ENCODE peak calls at places on chromosomes 5 and 9, in seven cellular contexts. T is HCT116, G is Peyer's patch, C is suprapubic skin, H is uterus, W is heart left ventricle, V is body of pancreas. Y is an unnamed sample. For H3K9me3, the result is how much of the 10 kb centered on the place peaks cover.

GRCh38 chr5:35240892-35241291 is 10.6 kb upstream of the PRLR start:
- DNase-seq in W (no peak), H (no peak), V (no peak), G (no peak), T (no peak), C (no peak), Y (no peak)

GRCh38 chr5:122091942-122092600 is 14.0 kb upstream of the LOX start:
- DNase-seq in G (no peak), T (peak), H (no peak), C (no peak), V (no peak), W (no peak), Y (no peak)

GRCh38 chr9:78595200-78595945 is 298.4 kb downstream of the PSAT1 start:
- DNase-seq in G (no peak), W (no peak), H (no peak), T (no peak), C (no peak), V (no peak), Y (no peak)

GRCh38 chr5:127935398-127935797 is 148.2 kb upstream of the SLC12A2 start:
- DNase-seq in T (no peak), W (no peak), C (no peak), V (no peak), G (no peak), H (no peak), Y (no peak)

GRCh38 chr9:134917431-134918373 is at the start of gene FCN1:
- DNase-seq in T (no peak), V (no peak), C (no peak), H (no peak), G (no peak), W (no peak), Y (no peak)

GRCh38 chr5:176463113-176463764 is 15.1 kb downstream of the FAF2 start:
- DNase-seq in T (no peak), W (no peak), C (no peak), V (no peak), H (no peak), G (no peak), Y (no peak)

GRCh38 chr9:99353408-99353807 is 131.3 kb downstream of the SEC61B start:
- DNase-seq in V (peak), C (no peak), H (peak), G (no peak), W (no peak), T (no peak), Y (no peak)

GRCh38 chr9:21160178-21160577 is 6.3 kb downstream of the IFNA21 start:
- DNase-seq in H (no peak), W (no peak), T (no peak), G (peak), C (no peak), V (no peak), Y (no peak)

GRCh38 chr5:132086277-132086794 is 12.7 kb downstream of the CSF2 start:
- DNase-seq in H (peak), C (no peak), T (no peak), G (no peak), V (peak), W (peak), Y (no peak)

GRCh38 chr5:76325876-76326491 is 77.1 kb upstream of the IQGAP2 start:
- DNase-seq in T (no peak), V (no peak), C (no peak), G (peak), W (no peak), H (no peak), Y (peak)

GRCh38 chr5:57839025-57839424 is 356.4 kb upstream of the ACTBL2 start:
- DNase-seq in V (no peak), G (no peak), W (no peak), C (no peak), T (no peak), H (no peak), Y (no peak)

GRCh38 chr9:6080154-6080716 is 64.8 kb upstream of the RANBP6 start:
- DNase-seq in V (peak), H (peak), T (peak), G (peak), W (peak), C (peak), Y (peak)

GRCh38 chr5:16894236-16895057 is 41.6 kb downstream of the MYO10 start:
- DNase-seq in W (no peak), H (no peak), C (no peak), G (no peak), T (peak), V (peak), Y (peak)

GRCh38 chr5:151108566-151108965 is 27.7 kb upstream of the TNIP1 start:
- DNase-seq in G (no peak), H (no peak), C (no peak), W (peak), V (peak), T (no peak), Y (no peak)

GRCh38 chr9:2597483-2597882 is 24.1 kb upstream of the VLDLR start:
- DNase-seq in W (no peak), V (no peak), G (no peak), C (no peak), H (no peak), T (no peak), Y (no peak)

GRCh38 chr5:165459232-165459631 is 1953.8 kb downstream of the MAT2B start:
- DNase-seq in H (no peak), V (no peak), T (no peak), W (no peak), C (no peak), G (no peak), Y (no peak)

GRCh38 chr5:165460911-165461310 is 1955.5 kb downstream of the MAT2B start:
- DNase-seq in C (no peak), V (no peak), W (no peak), T (no peak), G (no peak), H (no peak), Y (no peak)

DNA sequence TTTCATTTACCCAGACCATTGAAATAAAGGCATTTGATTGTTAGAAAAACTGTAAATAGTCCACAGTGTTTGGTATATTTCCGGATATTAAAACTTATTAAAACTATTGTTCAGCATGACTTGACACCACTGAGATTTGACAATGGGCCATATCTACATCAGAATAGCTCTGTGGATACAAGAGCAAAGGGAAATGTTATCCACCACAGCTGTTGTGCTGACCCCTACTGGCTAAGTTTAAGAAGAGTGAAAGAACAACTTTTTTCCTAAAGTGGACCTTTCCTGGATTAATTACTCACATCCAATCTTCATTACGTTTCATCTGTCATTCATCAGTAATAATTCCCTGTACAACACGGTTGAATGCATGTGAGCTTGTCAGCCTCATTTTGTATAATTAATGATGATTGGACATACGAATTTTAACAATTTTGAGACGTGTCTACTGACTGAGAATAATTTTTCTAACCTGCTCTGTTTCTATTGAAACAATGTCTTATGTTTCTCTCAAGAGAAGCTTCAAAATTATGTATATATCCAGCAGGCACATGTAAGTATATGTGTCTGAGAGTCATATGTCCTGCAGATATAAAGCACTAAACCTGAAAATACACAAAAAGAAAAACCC is 1952.5 kb downstream of the MAT2B start:
- DNase-seq in C (no peak), H (no peak), W (no peak), T (no peak), V (peak), G (no peak), Y (no peak)
- H3K9me3 ChIP-seq in C (under half), H (under half), W (under half), T (under half), V (under half), G (under half), Y (under half)

DNA sequence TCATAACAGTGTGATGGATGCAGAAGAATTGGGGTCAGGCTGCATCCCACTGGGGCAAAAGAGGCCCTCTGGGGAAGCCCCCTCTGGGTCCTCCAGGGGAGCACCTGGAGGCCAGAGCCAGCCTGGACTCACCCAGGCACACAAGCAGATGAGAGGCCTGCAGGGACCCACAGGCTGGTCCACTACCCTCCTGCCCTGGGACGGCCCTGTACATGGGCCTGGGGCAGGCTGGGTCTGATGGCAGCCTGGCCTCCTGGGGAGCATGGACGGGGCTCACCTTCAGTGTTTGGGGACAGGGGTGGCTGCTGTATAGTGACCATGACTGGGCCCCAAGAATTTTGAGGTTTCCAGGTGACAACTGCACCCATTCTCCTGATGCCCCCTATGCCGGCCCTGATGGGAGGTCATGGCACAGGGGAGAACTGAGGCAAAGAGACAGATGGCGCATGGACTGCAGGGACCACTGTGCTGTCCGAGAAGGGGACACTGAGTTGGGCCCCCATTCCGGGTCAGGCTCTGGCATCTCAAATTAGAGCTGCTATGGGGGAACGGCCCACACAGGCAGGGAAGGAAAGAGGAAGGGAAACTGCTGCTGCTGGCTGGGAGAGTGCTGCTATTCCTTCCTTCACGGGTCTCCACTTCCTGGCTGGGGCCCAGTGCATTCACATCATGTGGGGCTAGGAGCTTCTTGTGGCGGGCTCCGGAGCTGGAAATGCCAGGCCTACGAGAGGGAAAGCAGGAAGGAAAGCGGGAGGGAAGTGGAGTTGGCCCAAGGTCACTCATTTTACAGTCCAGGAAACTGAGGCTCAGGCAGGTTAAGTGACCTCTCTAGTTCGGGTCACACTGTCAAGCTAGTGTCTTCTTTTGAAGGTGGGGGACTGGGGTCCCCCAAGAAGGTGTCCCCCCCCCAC is 1.5 kb upstream of the CARD19 start:
- DNase-seq in T (no peak), V (peak), C (no peak), H (peak), W (peak), G (peak), Y (no peak)
- H3K4me3 ChIP-seq in T (peak), V (no peak), C (peak), H (peak), W (peak), G (peak), Y (peak)

GRCh38 chr5:6712582-6713273 is 504 bp upstream of the TENT4A start:
- DNase-seq in H (peak), T (peak), G (peak), C (peak), W (peak), V (peak), Y (peak)
- TF ChIP-seq POLR2A in H (peak), T (peak), G (peak), C (no peak), W (peak), V (peak), Y (peak)

GRCh38 chr5:141388661-141389060 is 1.2 kb downstream of the PCDHGB4 start:
- DNase-seq in C (no peak), H (no peak), G (no peak), W (no peak), V (no peak), T (no peak), Y (no peak)
- H3K9me3 ChIP-seq in C (half or more), H (under half), G (half or more), W (half or more), V (under half), T (under half), Y (under half)